ENCODE peak calls at places on chromosome 14, in nine cellular contexts. B, S, V, K, Y, W, M, F and Z are unnamed samples.

GRCh38 chr14:69620211-69620611 is 8.8 kb downstream of the SUSD6 start:
- DNase-seq in B (no peak), S (no peak), V (no peak), K (no peak), Y (no peak), W (no peak), M (no peak), F (no peak), Z (no peak)

GRCh38 chr14:38047518-38047917 is 160.2 kb upstream of the SSTR1 start:
- DNase-seq in B (no peak), S (no peak), V (no peak), K (no peak), Y (no peak), W (no peak), M (no peak), F (no peak), Z (no peak)

GRCh38 chr14:60757617-60758016 is 23.1 kb downstream of the MNAT1 start:
- DNase-seq in B (no peak), S (no peak), V (no peak), K (no peak), Y (no peak), W (no peak), M (peak; percentile 42), F (no peak), Z (no peak)

GRCh38 chr14:95527392-95528002 is 7.4 kb upstream of the GLRX5 start:
- DNase-seq in B (peak; percentile 85), S (no peak), V (peak; percentile 65), K (peak; percentile 40), Y (no peak), W (peak; percentile 60), M (peak; percentile 83), F (no peak), Z (peak; percentile 62)

GRCh38 chr14:96047101-96047500 is 7.9 kb downstream of the C14orf132 start:
- DNase-seq in B (no peak), S (no peak), V (no peak), K (no peak), Y (no peak), W (no peak), M (no peak), F (no peak), Z (no peak)

GRCh38 chr14:81127785-81128184 is 93.0 kb downstream of the GTF2A1 start:
- DNase-seq in B (no peak), S (no peak), V (no peak), K (no peak), Y (no peak), W (no peak), M (peak; percentile 35), F (no peak), Z (no peak)

GRCh38 chr14:66483322-66483721 is 2.8 kb upstream of the CCDC196 start:
- DNase-seq in B (no peak), S (no peak), V (no peak), K (no peak), Y (no peak), W (no peak), M (peak; percentile 16), F (no peak), Z (no peak)

GRCh38 chr14:65251213-65251612 is 148.9 kb upstream of the MAX start:
- DNase-seq in B (no peak), S (no peak), V (no peak), K (no peak), Y (no peak), W (no peak), M (peak; percentile 96), F (no peak), Z (no peak)

GRCh38 chr14:92719421-92719820 is 29.0 kb downstream of the LGMN start:
- DNase-seq in B (no peak), S (no peak), V (no peak), K (no peak), Y (no peak), W (no peak), M (no peak), F (no peak), Z (no peak)

GRCh38 chr14:62954165-62954564 is 91.1 kb downstream of the KCNH5 start:
- DNase-seq in B (no peak), S (no peak), V (no peak), K (no peak), Y (no peak), W (no peak), M (no peak), F (no peak), Z (no peak)

DNA sequence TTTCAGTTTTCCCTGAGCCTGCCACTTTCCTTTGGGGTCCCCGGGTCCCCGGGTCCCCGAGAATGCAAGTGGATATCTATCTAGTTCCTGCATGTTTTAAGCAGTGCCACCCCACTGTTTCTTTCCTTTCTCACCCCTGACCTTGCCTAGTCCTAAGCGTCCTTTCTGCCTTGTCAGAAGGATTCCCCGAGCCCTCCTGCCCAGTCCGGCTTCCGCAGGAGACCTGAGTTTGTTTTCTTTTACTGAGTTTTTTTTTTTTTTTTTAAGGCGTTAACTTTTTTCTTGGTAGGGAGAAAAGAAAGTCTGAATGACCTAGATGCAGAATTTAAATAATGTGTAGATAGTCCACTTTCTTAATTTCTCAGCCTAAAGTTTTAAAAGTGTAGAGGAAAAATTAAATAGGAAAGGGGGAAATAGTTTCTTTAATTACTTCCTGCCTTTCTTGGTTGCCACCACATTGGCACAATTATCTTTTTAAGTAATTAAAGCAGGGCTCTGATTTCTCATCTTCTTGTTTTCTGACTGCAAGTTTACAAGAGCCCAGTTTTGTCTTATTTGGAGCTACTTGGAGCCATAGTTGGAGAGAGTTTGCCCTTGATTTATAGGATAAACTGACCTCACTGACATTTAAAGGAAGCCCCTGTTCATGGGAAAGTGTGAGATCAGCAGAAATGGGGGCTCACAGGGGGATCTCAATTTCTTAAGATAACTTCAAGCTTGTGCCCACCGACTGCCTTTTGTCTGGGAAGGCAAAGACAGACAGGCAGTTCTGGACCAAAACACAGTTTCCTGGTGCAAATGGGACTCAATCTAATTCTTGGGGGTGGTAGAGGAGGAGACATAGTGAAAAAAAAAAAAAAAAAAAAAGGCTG is 2.9 kb downstream of the PAX9 start:
- DNase-seq in B (no peak), S (no peak), V (no peak), K (no peak), Y (no peak), W (no peak), M (no peak), F (no peak), Z (no peak)
- H3K4me3 ChIP-seq in B (no peak overlapping the region), S (peak overlapping the region; percentile 60), V (no peak overlapping the region), K (no peak overlapping the region), Y (peak overlapping the region; percentile 57), W (no peak overlapping the region), M (no peak overlapping the region), F (peak overlapping the region; percentile 71), Z (peak overlapping the region; percentile 1)

DNA sequence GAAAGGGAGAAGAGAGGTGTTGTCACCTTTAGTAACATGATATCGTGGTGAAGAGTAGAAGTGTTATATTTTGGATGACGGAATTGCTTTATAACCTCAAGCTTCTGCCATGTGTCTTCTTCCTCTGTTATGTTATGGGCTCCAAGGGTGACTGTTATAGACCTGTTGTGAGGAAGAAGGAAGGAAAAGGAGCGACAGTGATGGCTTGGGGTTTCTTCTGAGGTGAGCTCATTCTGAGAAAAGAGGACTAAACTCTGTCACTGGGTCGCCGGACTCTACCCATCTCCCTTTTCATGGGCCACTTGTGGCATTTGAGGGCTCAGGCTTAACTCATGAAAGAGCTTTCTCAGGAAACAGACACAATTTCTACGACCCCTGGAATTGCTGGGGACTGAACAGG is 1.6 kb downstream of the CMA1 start:
- DNase-seq in B (no peak), S (no peak), V (no peak), K (no peak), Y (no peak), W (no peak), M (no peak), F (no peak), Z (no peak)
- H3K4me1 ChIP-seq in B (no peaks in the 10 kb centered on the region), S (no peaks in the 10 kb centered on the region), V (no peaks in the 10 kb centered on the region), K (no peaks in the 10 kb centered on the region), Y (no peaks in the 10 kb centered on the region), W (no peaks in the 10 kb centered on the region), M (no peaks in the 10 kb centered on the region), F (no peaks in the 10 kb centered on the region), Z (no peaks in the 10 kb centered on the region)

GRCh38 chr14:22491683-22492483 is 97.1 kb downstream of the DAD1 start:
- DNase-seq in B (no peak), S (no peak), V (no peak), K (no peak), Y (no peak), W (peak; percentile 43), M (no peak), F (no peak), Z (no peak)

GRCh38 chr14:22488522-22489246 is 100.3 kb downstream of the DAD1 start:
- DNase-seq in B (no peak), S (no peak), V (no peak), K (no peak), Y (no peak), W (no peak), M (no peak), F (no peak), Z (no peak)

GRCh38 chr14:22487941-22488340 is 101.1 kb downstream of the DAD1 start:
- DNase-seq in B (no peak), S (no peak), V (no peak), K (no peak), Y (no peak), W (no peak), M (no peak), F (no peak), Z (no peak)

GRCh38 chr14:22489247-22489551 is 99.8 kb downstream of the DAD1 start:
- DNase-seq in B (no peak), S (no peak), V (peak; percentile 20), K (peak; percentile 50), Y (no peak), W (no peak), M (no peak), F (no peak), Z (no peak)

DNA sequence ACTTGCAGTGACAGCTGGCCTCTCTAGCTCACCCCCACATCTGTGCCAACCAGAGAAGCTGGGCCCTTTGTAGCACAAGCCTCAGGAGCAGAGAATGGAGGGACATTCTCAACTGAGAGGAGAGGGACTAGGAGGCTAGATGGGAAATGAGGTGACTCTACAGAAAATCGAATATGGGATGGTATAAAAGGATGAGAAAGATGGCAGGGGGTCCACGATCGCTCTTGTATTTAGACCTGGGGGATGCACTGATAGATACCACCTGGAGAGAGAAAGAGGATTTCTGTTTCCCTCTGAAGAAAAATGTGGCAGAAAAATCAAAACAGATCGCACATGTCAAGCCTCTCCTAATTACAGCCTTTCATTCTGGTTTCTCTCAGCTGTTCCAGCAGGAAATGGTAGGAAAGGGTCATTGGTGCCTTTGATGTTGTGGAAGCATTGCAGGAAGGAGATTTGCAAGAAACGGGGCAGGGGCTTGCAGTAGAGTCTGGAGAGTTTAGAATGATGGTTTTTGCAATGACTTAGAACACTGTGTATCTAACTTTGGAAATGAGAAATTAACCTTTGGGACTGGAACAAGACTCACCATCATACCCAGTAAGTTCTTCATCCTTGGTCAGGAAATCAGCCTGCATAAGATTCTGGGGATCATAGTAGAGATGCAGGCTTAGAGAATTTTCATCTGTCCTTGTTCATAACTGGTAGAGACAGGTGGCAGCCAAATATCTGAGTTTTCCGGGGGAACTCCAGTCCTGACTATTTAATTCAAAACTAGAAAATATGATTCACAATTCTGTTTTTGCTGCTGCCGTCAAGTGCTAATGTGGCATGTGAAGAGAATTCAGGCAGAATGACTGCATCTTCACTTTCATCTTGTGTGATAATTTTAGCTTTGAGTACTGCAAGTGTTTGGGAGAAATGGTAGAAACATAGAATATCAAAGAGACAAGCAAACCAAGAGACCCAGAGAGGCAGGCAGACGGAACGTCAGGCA is 98.8 kb downstream of the DAD1 start:
- DNase-seq in B (no peak), S (no peak), V (no peak), K (no peak), Y (no peak), W (no peak), M (no peak), F (no peak), Z (no peak)
- H3K4me3 ChIP-seq in B (no peak overlapping the region), S (no peak overlapping the region), V (no peak overlapping the region), K (no peak overlapping the region), Y (peak overlapping the region; percentile 12), W (peak overlapping the region; percentile 39), M (no peak overlapping the region), F (no peak overlapping the region), Z (no peak overlapping the region)

GRCh38 chr14:100671906-100672305 is 54.8 kb upstream of the DLK1 start:
- DNase-seq in B (no peak), S (no peak), V (no peak), K (no peak), Y (no peak), W (no peak), M (no peak), F (no peak), Z (no peak)
- H3K4me1 ChIP-seq in B (peaks cover 24% of the 10 kb centered on the region), S (peaks cover 4% of the 10 kb centered on the region), V (peaks cover 6% of the 10 kb centered on the region), K (peaks cover 61% of the 10 kb centered on the region), Y (peaks cover 28% of the 10 kb centered on the region), W (no peaks in the 10 kb centered on the region), M (peaks cover 22% of the 10 kb centered on the region), F (no peaks in the 10 kb centered on the region), Z (no peaks in the 10 kb centered on the region)